ENCODE peak calls at places on chromosomes 16 and 17, in five cellular contexts. X is HCEC 1CT, U is DMS153, I is germinal center, T is T follicular helper cell. D is an unnamed sample.

GRCh38 chr16:86536621-86537020 is 18.4 kb downstream of the MTHFSD start:
- DNase-seq in X (no peak), U (no peak), I (no peak), T (no peak), D (no peak)

GRCh38 chr16:10575506-10576130 is 4.8 kb downstream of the EMP2 start:
- DNase-seq in X (peak; percentile 34), U (no peak), I (no peak), T (no peak), D (no peak)

GRCh38 chr17:20300399-20301037 is 166.8 kb downstream of the LGALS9B start:
- DNase-seq in X (no peak), U (no peak), I (no peak), T (no peak), D (no peak)

GRCh38 chr17:76173474-76173873 is 32.4 kb upstream of the FOXJ1 start:
- DNase-seq in X (no peak), U (no peak), I (no peak), T (no peak), D (no peak)

GRCh38 chr16:73057369-73058210 is 9.7 kb upstream of the ZFHX3 start:
- DNase-seq in X (peak; percentile 29), U (no peak), I (peak; percentile 50), T (no peak), D (peak; percentile 71)

GRCh38 chr17:55295411-55296170 is 30.8 kb downstream of the HLF start:
- DNase-seq in X (peak; percentile 31), U (no peak), I (peak; percentile 75), T (peak; percentile 40), D (peak; percentile 67)

GRCh38 chr17:56937688-56938087 is 23.2 kb downstream of the COIL start:
- DNase-seq in X (no peak), U (no peak), I (no peak), T (no peak), D (no peak)

GRCh38 chr17:76273923-76274558 is 8.9 kb downstream of the UBALD2 start:
- DNase-seq in X (no peak), U (no peak), I (no peak), T (no peak), D (no peak)

D was measured in GM13976.